ENCODE peak calls at places on chromosome 7, in four cellular contexts. Z is caudate nucleus, Y is skeletal muscle cell, W is HuH-7. L is an unnamed sample.

GRCh38 chr7:158828343-158829020 is 827 bp downstream of the ESYT2 start:
- DNase-seq in W (peak), Z (no peak), Y (no peak), L (peak)

GRCh38 chr7:113099284-113099919 is 12.8 kb upstream of the GPR85 start:
- DNase-seq in W (no peak), Y (no peak), Z (no peak), L (no peak)

GRCh38 chr7:117470777-117471176 is 9.0 kb upstream of the CFTR start:
- DNase-seq in Z (no peak), W (no peak), Y (no peak), L (no peak)

GRCh38 chr7:150811-151221 is 41.6 kb upstream of the FAM20C start:
- DNase-seq in Z (no peak), Y (no peak), W (no peak), L (peak)

GRCh38 chr7:5550831-5551230 is 127.2 kb upstream of the TNRC18 start:
- DNase-seq in Z (no peak), Y (no peak), W (no peak), L (no peak)

GRCh38 chr7:48111596-48111995 is 22.5 kb downstream of the UPP1 start:
- DNase-seq in W (no peak), Z (no peak), Y (no peak), L (no peak)

GRCh38 chr7:130943336-130943901 is 209.4 kb upstream of the KLF14 start:
- DNase-seq in Y (no peak), W (no peak), Z (no peak), L (no peak)

GRCh38 chr7:90474284-90475210 is 5.1 kb downstream of the PTTG1IP2 start:
- DNase-seq in W (no peak), Y (peak), Z (no peak), L (no peak)

GRCh38 chr7:2018786-2019692 is 213.7 kb downstream of the MAD1L1 start:
- DNase-seq in Y (peak), W (no peak), Z (no peak), L (peak)

GRCh38 chr7:77244222-77244934 is 44.8 kb upstream of the FGL2 start:
- DNase-seq in Y (no peak), W (no peak), Z (no peak), L (no peak)

GRCh38 chr7:39130740-39131538 is 153.2 kb downstream of the POU6F2 start:
- DNase-seq in Z (no peak), Y (no peak), W (peak), L (peak)

GRCh38 chr7:79459381-79459780 is 5.9 kb upstream of the MAGI2 start:
- DNase-seq in W (no peak), Z (no peak), Y (no peak), L (no peak)

GRCh38 chr7:157605638-157606037 is 268.8 kb downstream of the DNAJB6 start:
- DNase-seq in Z (no peak), W (no peak), Y (no peak), L (no peak)

GRCh38 chr7:85748861-85749260 is 562.0 kb upstream of the SEMA3D start:
- DNase-seq in Z (no peak), W (no peak), Y (no peak), L (no peak)

GRCh38 chr7:135801045-135801693 is 52.6 kb upstream of the FAM180A start:
- DNase-seq in Y (no peak), Z (no peak), W (peak), L (no peak)

GRCh38 chr7:31735991-31736982 is 49.3 kb downstream of the PPP1R17 start:
- DNase-seq in Z (peak), Y (peak), W (peak), L (no peak)

GRCh38 chr7:151745090-151745638 is 131.8 kb downstream of the PRKAG2 start:
- DNase-seq in Z (no peak), W (peak), Y (peak), L (peak)

GRCh38 chr7:157929671-157930070 is 592.9 kb downstream of the DNAJB6 start:
- DNase-seq in Z (no peak), Y (no peak), W (no peak), L (no peak)

GRCh38 chr7:155280446-155281410 is 16.9 kb upstream of the INSIG1 start:
- DNase-seq in W (no peak), Z (no peak), Y (no peak), L (no peak)

GRCh38 chr7:70720191-70720873 is 411.6 kb upstream of the GALNT17 start:
- DNase-seq in Z (no peak), Y (no peak), W (no peak), L (no peak)

GRCh38 chr7:100155553-100156317 is 2.8 kb downstream of the TRAPPC14 start:
- DNase-seq in Z (no peak), W (no peak), Y (no peak), L (no peak)

GRCh38 chr7:75739796-75740672 is 1.3 kb upstream of the HIP1 start:
- DNase-seq in W (no peak), Z (no peak), Y (no peak), L (no peak)

GRCh38 chr7:43053968-43054367 is 58.5 kb upstream of the HECW1 start:
- DNase-seq in W (no peak), Z (no peak), Y (no peak), L (no peak)

GRCh38 chr7:157389951-157390730 is 53.3 kb downstream of the DNAJB6 start:
- DNase-seq in Y (no peak), W (no peak), Z (no peak), L (no peak)

GRCh38 chr7:2492038-2492437 is 15.8 kb upstream of the GRIFIN start:
- DNase-seq in W (no peak), Z (no peak), Y (no peak), L (no peak)

GRCh38 chr7:155669717-155670505 is 25.4 kb downstream of the RBM33 start:
- DNase-seq in Y (peak), Z (no peak), W (no peak), L (peak)

GRCh38 chr7:30816291-30817059 is 45.3 kb downstream of the MINDY4 start:
- DNase-seq in W (no peak), Z (no peak), Y (no peak), L (no peak)

GRCh38 chr7:109246330-109247077 is 676.8 kb downstream of the DNAJB9 start:
- DNase-seq in Y (no peak), W (no peak), Z (no peak), L (no peak)

GRCh38 chr7:35849158-35849831 is 48.4 kb downstream of the SEPTIN7 start:
- DNase-seq in Y (no peak), Z (no peak), W (no peak), L (no peak)

GRCh38 chr7:41629711-41630111 is 73.2 kb downstream of the INHBA start:
- DNase-seq in Y (no peak), Z (no peak), W (no peak), L (no peak)

GRCh38 chr7:130383187-130383980 is 3.1 kb downstream of the CPA1 start:
- DNase-seq in Z (no peak), W (no peak), Y (no peak), L (no peak)

GRCh38 chr7:88322151-88322550 is 15.5 kb upstream of the STEAP4 start:
- DNase-seq in W (no peak), Y (no peak), Z (no peak), L (no peak)

GRCh38 chr7:27108390-27109127 is 6.1 kb upstream of the HOXA2 start:
- DNase-seq in W (no peak), Y (no peak), Z (no peak), L (no peak)

GRCh38 chr7:84237533-84238173 is 43.1 kb upstream of the SEMA3A start:
- DNase-seq in W (no peak), Z (no peak), Y (peak), L (no peak)

L was measured in upper lobe of right lung.